ENCODE peak calls at places on chromosomes 4 and X, in six cellular contexts. M, G, Q, P, J and C are unnamed samples.

GRCh38 chrX:74133156-74133796 is 170.7 kb upstream of the ZCCHC13 start:
- DNase-seq in J (peak), M (peak), G (peak), Q (no peak), P (no peak), C (peak)

GRCh38 chr4:51909236-51909703 is 66.3 kb downstream of the DCUN1D4 start:
- DNase-seq in M (no peak), P (no peak), Q (no peak), J (no peak), G (no peak), C (peak)

GRCh38 chrX:13669246-13669689 is 16.3 kb downstream of the TCEANC start:
- DNase-seq in G (peak), J (peak), P (no peak), Q (peak), M (no peak), C (no peak)

GRCh38 chr4:70196855-70197254 is 1.3 kb downstream of the ODAM start:
- DNase-seq in P (no peak), G (no peak), M (no peak), Q (no peak), J (no peak), C (no peak)

GRCh38 chr4:146342600-146343192 is 128.4 kb downstream of the REELD1 start:
- DNase-seq in M (no peak), Q (peak), J (peak), G (peak), P (no peak), C (peak)

GRCh38 chrX:153667931-153668396 is 5.6 kb downstream of the PNCK start:
- DNase-seq in G (peak), M (no peak), P (peak), J (peak), Q (peak), C (peak)

GRCh38 chr4:75340561-75340960 is 173.6 kb downstream of the RCHY1 start:
- DNase-seq in M (no peak), Q (no peak), P (no peak), J (no peak), G (no peak), C (no peak)

GRCh38 chrX:50067435-50068292 is 133.1 kb downstream of the AKAP4 start:
- DNase-seq in J (peak), G (peak), M (peak), Q (peak), P (peak), C (peak)

GRCh38 chr4:107930821-107931774 is at the start of gene CYP2U1:
- DNase-seq in P (peak), J (peak), G (peak), M (peak), Q (peak), C (peak)

GRCh38 chr4:108337923-108338322 is 169.2 kb upstream of the LEF1 start:
- DNase-seq in G (peak), Q (no peak), P (no peak), J (peak), M (no peak), C (peak)

GRCh38 chr4:6769138-6769983 is 13.2 kb upstream of the KIAA0232 start:
- DNase-seq in J (no peak), Q (no peak), G (no peak), M (no peak), P (no peak), C (no peak)

GRCh38 chrX:110404376-110404775 is 45.7 kb downstream of the RTL9 start:
- DNase-seq in M (no peak), J (no peak), P (no peak), G (no peak), Q (no peak), C (no peak)

GRCh38 chr4:77493120-77493767 is 112.4 kb upstream of the CXCL13 start:
- DNase-seq in P (no peak), J (no peak), Q (no peak), M (no peak), G (no peak), C (no peak)

GRCh38 chr4:40200881-40201797 is 4.3 kb downstream of the RHOH start:
- DNase-seq in M (no peak), P (no peak), J (peak), Q (no peak), G (peak), C (no peak)

GRCh38 chr4:165384608-165385007 is 5.8 kb downstream of the CPE start:
- DNase-seq in G (peak), P (no peak), M (no peak), Q (no peak), J (no peak), C (peak)

GRCh38 chrX:71283409-71284143 is at the start of gene NONO:
- DNase-seq in Q (peak), M (peak), J (peak), P (peak), G (peak), C (peak)
- H3K4ac ChIP-seq in Q (peak), M (no peak), J (no peak), P (peak), G (peak), C (peak)

GRCh38 chr4:151294833-151295496 is 18.0 kb downstream of the PRSS48 start:
- DNase-seq in P (no peak), J (no peak), Q (no peak), M (no peak), G (no peak), C (no peak)
- H3K23ac ChIP-seq in P (no peak), J (no peak), Q (peak), M (no peak), G (no peak), C (no peak)

GRCh38 chrX:48468693-48469691 is 1.1 kb downstream of the SLC38A5 start:
- DNase-seq in P (peak), G (no peak), Q (no peak), M (no peak), J (no peak), C (peak)
- H3K4me3 ChIP-seq in P (peak), G (no peak), Q (no peak), M (no peak), J (no peak), C (peak)

GRCh38 chr4:82373816-82374740 is at the start of gene HNRNPD:
- DNase-seq in M (peak), G (peak), J (peak), P (peak), Q (peak), C (peak)
- H3K4ac ChIP-seq in M (peak), G (peak), J (peak), P (peak), Q (peak), C (peak)

GRCh38 chr4:185838514-185839203 is 26.7 kb upstream of the SORBS2 start:
- DNase-seq in J (no peak), Q (peak), M (no peak), P (no peak), G (peak), C (peak)
- H3K23ac ChIP-seq in J (no peak), Q (no peak), M (no peak), P (no peak), G (peak), C (no peak)

GRCh38 chr4:73221734-73222133 is 36.9 kb downstream of the ANKRD17 start:
- DNase-seq in G (no peak), J (peak), M (no peak), Q (no peak), P (no peak), C (peak)
- H3K4me3 ChIP-seq in G (no peak), J (no peak), M (no peak), Q (no peak), P (no peak), C (no peak)